ENCODE peak calls at places on chromosome 20, in eight cellular contexts. Y is A549, T is breast epithelium, I is heart left ventricle, E is Peyer's patch, U is IMR-90, J is H9, P is DND-41. D is an unnamed sample.
A peak's percentile ranks its signal among the peaks of the same experiment; 100 is the strongest.

GRCh38 chr20:48222595-48223180 is 437.4 kb upstream of the SULF2 start:
- DNase-seq in Y (no peak), T (no peak), I (no peak), E (no peak), U (no peak), J (no peak), P (no peak), D (no peak)

GRCh38 chr20:56683077-56683865 is 54.2 kb downstream of the TFAP2C start:
- DNase-seq in Y (no peak), T (no peak), I (no peak), E (no peak), U (no peak), J (no peak), P (no peak), D (no peak)

GRCh38 chr20:18001131-18001921 is 32.5 kb downstream of the MGME1 start:
- DNase-seq in Y (no peak), T (peak; percentile 69), I (peak; percentile 67), E (peak; percentile 55), U (peak; percentile 69), J (no peak), P (no peak), D (no peak)

GRCh38 chr20:561437-562231 is 18.0 kb upstream of the CSNK2A1 start:
- DNase-seq in Y (peak; percentile 87), T (peak; percentile 61), I (no peak), E (peak; percentile 78), U (peak; percentile 63), J (peak; percentile 86), P (peak; percentile 70), D (no peak)

GRCh38 chr20:25223179-25223661 is 24.7 kb upstream of the PYGB start:
- DNase-seq in Y (peak; percentile 97), T (no peak), I (no peak), E (peak; percentile 62), U (peak; percentile 97), J (peak; percentile 69), P (no peak), D (no peak)

GRCh38 chr20:59835448-59836395 is 97.7 kb downstream of the SYCP2 start:
- DNase-seq in Y (no peak), T (peak; percentile 47), I (no peak), E (peak; percentile 79), U (peak; percentile 5), J (peak; percentile 65), P (peak; percentile 30), D (no peak)

GRCh38 chr20:41509801-41510200 is 108.4 kb downstream of the CHD6 start:
- DNase-seq in Y (no peak), T (no peak), I (no peak), E (peak; percentile 53), U (peak; percentile 69), J (no peak), P (no peak), D (no peak)

GRCh38 chr20:17613328-17614175 is 43.7 kb downstream of the DSTN start:
- DNase-seq in Y (no peak), T (no peak), I (peak; percentile 54), E (peak; percentile 47), U (no peak), J (peak; percentile 26), P (peak; percentile 2), D (no peak)

GRCh38 chr20:46802696-46803445 is 91.8 kb upstream of the EYA2 start:
- DNase-seq in Y (no peak), T (no peak), I (no peak), E (no peak), U (no peak), J (no peak), P (no peak), D (no peak)

GRCh38 chr20:14334306-14334930 is 3.0 kb downstream of the FLRT3 start:
- DNase-seq in Y (peak; percentile 37), T (no peak), I (no peak), E (no peak), U (peak; percentile 45), J (peak; percentile 37), P (no peak), D (no peak)

GRCh38 chr20:52179331-52180166 is 12.0 kb downstream of the ZFP64 start:
- DNase-seq in Y (no peak), T (no peak), I (no peak), E (no peak), U (no peak), J (no peak), P (no peak), D (no peak)

GRCh38 chr20:56406910-56407309 is 5.2 kb upstream of the CASS4 start:
- DNase-seq in Y (no peak), T (no peak), I (no peak), E (no peak), U (no peak), J (no peak), P (no peak), D (no peak)

GRCh38 chr20:51797357-51798025 is 4.8 kb downstream of the SALL4 start:
- DNase-seq in Y (no peak), T (no peak), I (no peak), E (no peak), U (peak; percentile 15), J (no peak), P (no peak), D (no peak)

GRCh38 chr20:44083220-44083933 is 103.6 kb downstream of the JPH2 start:
- DNase-seq in Y (no peak), T (no peak), I (peak; percentile 73), E (no peak), U (peak; percentile 58), J (no peak), P (no peak), D (no peak)

GRCh38 chr20:53901064-53901463 is 169.3 kb downstream of the BCAS1 start:
- DNase-seq in Y (peak; percentile 43), T (no peak), I (no peak), E (peak; percentile 67), U (peak; percentile 72), J (no peak), P (no peak), D (no peak)

GRCh38 chr20:438581-439469 is 23.5 kb downstream of the TBC1D20 start:
- DNase-seq in Y (no peak), T (peak; percentile 38), I (no peak), E (peak; percentile 75), U (no peak), J (no peak), P (peak; percentile 90), D (peak; percentile 76)

GRCh38 chr20:1904160-1904559 is 9.0 kb downstream of the SIRPA start:
- DNase-seq in Y (no peak), T (no peak), I (no peak), E (no peak), U (no peak), J (no peak), P (no peak), D (no peak)

GRCh38 chr20:33890557-33890956 is 79.4 kb downstream of the CHMP4B start:
- DNase-seq in Y (no peak), T (no peak), I (no peak), E (no peak), U (no peak), J (no peak), P (no peak), D (no peak)

GRCh38 chr20:15045246-15045645 is 707.8 kb upstream of the FLRT3 start:
- DNase-seq in Y (no peak), T (no peak), I (no peak), E (no peak), U (no peak), J (no peak), P (no peak), D (no peak)

GRCh38 chr20:34240698-34241615 is at the start of gene ASIP:
- DNase-seq in Y (no peak), T (no peak), I (no peak), E (peak; percentile 58), U (no peak), J (no peak), P (peak; percentile 65), D (no peak)

DNA sequence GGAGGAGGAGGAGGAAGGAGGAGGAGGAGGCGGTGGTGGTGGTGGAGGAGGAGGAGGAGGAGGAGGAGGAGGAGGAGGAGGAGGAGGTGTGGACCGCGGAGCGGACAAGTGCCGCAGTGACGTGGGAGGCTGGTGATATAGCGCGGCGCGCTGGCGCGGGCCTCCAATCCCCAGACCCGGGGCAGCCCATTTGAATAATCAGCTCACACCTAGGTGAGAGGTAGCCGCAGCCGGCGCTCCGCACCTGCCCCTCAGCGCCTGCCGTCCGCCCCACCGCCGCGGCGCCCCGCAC is 204 bp upstream of the FOXA2 start:
- DNase-seq in Y (peak; percentile 98), T (no peak), I (no peak), E (peak; percentile 67), U (no peak), J (peak; percentile 83), P (no peak), D (no peak)
- H3K27ac ChIP-seq in Y (peak overlapping the region; percentile 94), T (no peak overlapping the region), I (no peak overlapping the region), E (no peak overlapping the region), U (no peak overlapping the region), J (no peak overlapping the region), P (no peak overlapping the region), D (no peak overlapping the region)

DNA sequence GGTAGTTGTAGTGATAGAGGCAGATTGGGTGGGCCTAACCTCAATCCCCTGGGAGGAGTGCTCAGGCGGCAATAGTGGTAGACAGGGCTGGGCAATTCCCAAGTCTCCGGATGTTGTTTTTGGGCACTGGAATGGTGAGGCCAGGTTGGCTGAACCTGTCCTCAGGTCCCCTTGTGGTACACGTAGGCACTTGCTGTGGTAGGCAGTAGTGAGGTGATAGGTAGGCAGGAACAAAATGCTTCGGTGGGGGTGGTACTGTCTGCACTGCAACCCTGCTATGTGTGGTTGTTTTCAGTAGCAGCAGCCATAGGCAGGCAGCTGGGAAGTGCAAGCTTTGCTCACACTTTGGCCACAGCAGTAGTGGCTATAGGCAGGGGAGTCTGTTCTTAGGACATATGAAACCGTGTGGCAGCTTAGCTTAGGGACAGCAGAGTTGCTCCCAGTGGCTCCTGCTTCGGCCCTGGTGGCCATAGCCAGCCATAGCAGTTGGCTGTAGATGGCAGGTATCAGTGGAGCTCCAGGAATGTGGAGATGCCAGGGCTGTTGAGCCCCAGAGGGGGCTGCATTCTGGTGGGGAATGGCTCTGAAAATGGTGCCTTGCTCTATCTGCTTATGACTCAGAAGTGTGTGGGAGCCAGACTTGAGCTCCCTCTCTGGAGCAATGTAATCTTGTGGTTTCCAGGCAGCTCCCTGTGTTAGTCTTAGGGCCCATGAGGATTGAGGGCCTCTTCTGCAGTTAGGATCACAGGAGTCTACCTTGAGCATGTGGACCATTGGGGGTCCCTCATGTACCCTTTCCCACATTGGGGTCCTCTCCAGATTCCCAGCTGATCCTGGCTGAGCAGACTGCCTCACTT is 241.8 kb upstream of the BMP2 start:
- DNase-seq in Y (no peak), T (no peak), I (no peak), E (no peak), U (peak; percentile 54), J (peak; percentile 76), P (no peak), D (no peak)
- TF ChIP-seq CTCF in Y (no peak), T (no peak), I (no peak), E (no peak), U (no peak), J (peak; percentile 64), P (peak; percentile 5), D (no peak)

GRCh38 chr20:37020636-37021035 is 69.1 kb upstream of the SAMHD1 start:
- DNase-seq in Y (no peak), T (no peak), I (no peak), E (no peak), U (no peak), J (no peak), P (no peak), D (no peak)
- H3K4me1 ChIP-seq in Y (no peaks in the 10 kb centered on the region), T (no peaks in the 10 kb centered on the region), I (no peaks in the 10 kb centered on the region), E (no peaks in the 10 kb centered on the region), U (no peaks in the 10 kb centered on the region), J (no peaks in the 10 kb centered on the region), P (no peaks in the 10 kb centered on the region), D (peaks cover 8% of the 10 kb centered on the region)

DNA sequence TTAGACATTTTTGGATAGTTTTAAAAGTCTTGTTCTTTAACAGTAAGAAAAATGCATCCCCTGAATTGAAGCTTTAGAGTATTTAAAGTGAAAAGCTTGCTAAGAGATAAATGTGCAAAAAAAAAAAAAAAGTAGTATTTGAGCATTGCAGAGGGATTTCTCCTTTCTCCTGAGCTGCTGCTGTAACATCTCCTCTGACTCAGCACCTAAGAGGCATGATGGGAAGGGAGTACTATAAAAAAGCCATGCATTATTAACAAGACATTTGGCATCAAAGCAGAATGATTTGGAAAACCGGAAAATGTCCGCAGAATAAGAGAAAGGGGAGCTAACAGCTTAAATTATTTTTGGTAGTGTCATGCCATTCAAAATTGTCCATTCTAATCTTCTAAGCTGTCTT is 27.9 kb downstream of the B4GALT5 start:
- DNase-seq in Y (no peak), T (no peak), I (no peak), E (no peak), U (peak; percentile 72), J (no peak), P (no peak), D (no peak)
- H3K27ac ChIP-seq in Y (peak overlapping the region; percentile 98), T (no peak overlapping the region), I (no peak overlapping the region), E (no peak overlapping the region), U (no peak overlapping the region), J (no peak overlapping the region), P (no peak overlapping the region), D (no peak overlapping the region)

D was measured in CD8-positive, alpha-beta T cell.